ENCODE peak calls at places on chromosomes 12 and 14, in ten cellular contexts. J is Peyer's patch; F is neural progenitor cell; H is testis; U is naive thymus-derived CD4-positive, alpha-beta T cell; K is left ventricle myocardium inferior; Z is right cardiac atrium; C is lower lobe of right lung; Q is cardiac muscle cell; G is fibroblast of the aortic adventitia. R is an unnamed sample.

GRCh38 chr12:126891789-126892188 is 1375.2 kb upstream of the TMEM132C start:
- DNase-seq in H (no peak), K (no peak), U (no peak), Z (no peak), Q (no peak), C (no peak), G (no peak), J (no peak), F (no peak), R (no peak)

GRCh38 chr12:106296179-106296877 is 6.2 kb upstream of the TCP11L2 start:
- DNase-seq in Q (peak; percentile 29), Z (no peak), J (no peak), U (no peak), F (no peak), K (no peak), C (no peak), G (peak; percentile 78), H (no peak), R (no peak)

GRCh38 chr12:1670815-1671268 is 20.0 kb upstream of the ADIPOR2 start:
- DNase-seq in C (no peak), H (no peak), Q (no peak), Z (no peak), F (no peak), K (no peak), J (peak; percentile 56), U (no peak), G (no peak), R (no peak)

GRCh38 chr14:83342590-83342989 is 1808.9 kb upstream of the SEL1L start:
- DNase-seq in Q (peak; percentile 1), J (no peak), Z (peak; percentile 70), H (peak; percentile 57), F (no peak), K (peak; percentile 15), U (no peak), G (peak; percentile 32), C (no peak), R (no peak)

GRCh38 chr12:52316290-52316689 is 4.9 kb downstream of the KRT83 start:
- DNase-seq in K (no peak), Z (no peak), U (no peak), F (no peak), Q (no peak), J (no peak), G (no peak), C (no peak), H (no peak), R (no peak)

GRCh38 chr12:12685305-12685704 is 10.7 kb downstream of the GPR19 start:
- DNase-seq in F (peak; percentile 95), G (no peak), K (no peak), J (no peak), U (no peak), H (no peak), C (no peak), Z (no peak), Q (no peak), R (no peak)

GRCh38 chr12:127964717-127965116 is 302.3 kb upstream of the TMEM132C start:
- DNase-seq in C (no peak), J (no peak), F (no peak), H (no peak), Z (no peak), Q (no peak), U (no peak), K (no peak), G (peak; percentile 44), R (no peak)

GRCh38 chr12:5022465-5023061 is 21.1 kb upstream of the KCNA5 start:
- DNase-seq in Z (peak; percentile 41), H (peak; percentile 30), F (peak; percentile 79), Q (peak; percentile 55), J (peak; percentile 59), G (peak; percentile 43), C (no peak), K (no peak), U (peak; percentile 28), R (no peak)

DNA sequence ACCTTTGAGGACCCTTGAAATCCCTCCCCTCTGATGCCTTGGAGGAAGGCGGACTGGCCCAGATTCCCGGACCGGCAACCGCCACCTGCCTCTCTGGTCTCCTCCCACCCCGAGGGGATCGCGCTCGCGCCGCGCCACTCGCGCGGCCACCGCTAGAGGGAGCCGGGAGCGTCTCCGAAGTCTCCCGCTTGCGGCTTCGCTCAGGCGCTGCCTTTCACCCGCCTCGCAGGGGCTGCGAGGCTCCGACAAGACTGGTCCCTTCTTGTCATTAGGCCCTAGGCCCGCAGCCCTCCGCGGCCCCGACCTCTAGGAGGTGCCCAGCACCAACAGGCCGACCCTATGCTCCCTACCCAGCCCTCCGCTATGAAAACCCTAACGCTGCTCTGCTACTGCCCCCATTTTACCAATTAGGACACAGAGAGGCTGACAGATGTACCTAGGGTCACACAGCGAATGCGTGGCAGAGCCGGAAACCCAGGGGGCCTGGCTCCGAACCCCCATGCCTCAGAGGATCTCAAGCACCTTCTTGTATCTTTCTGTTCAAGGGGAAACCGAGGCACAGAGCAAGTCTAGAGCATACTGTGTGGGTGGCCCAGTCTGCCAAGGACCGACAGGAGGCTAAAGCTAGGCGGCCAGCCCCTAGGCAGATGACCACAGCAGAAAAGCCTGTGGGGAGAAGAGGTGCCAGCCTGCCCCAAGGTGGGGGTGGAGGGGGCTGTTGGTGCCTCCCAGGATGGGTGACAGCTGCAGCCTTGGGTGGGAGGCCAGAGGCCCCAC is 21.4 kb upstream of the VSX2 start:
- DNase-seq in C (peak; percentile 82), Q (peak; percentile 68), H (peak; percentile 76), K (peak; percentile 63), J (peak; percentile 78), F (peak; percentile 91), Z (peak; percentile 73), G (peak; percentile 57), U (peak; percentile 68), R (peak; percentile 48)
- H3K4me3 ChIP-seq in C (peak overlapping the region; percentile 38), Q (no peak overlapping the region), H (no peak overlapping the region), K (peak overlapping the region; percentile 46), J (peak overlapping the region; percentile 34), F (no peak overlapping the region), Z (no peak overlapping the region), G (peak overlapping the region; percentile 36), U (peak overlapping the region; percentile 36), R (peak overlapping the region; percentile 47)

DNA sequence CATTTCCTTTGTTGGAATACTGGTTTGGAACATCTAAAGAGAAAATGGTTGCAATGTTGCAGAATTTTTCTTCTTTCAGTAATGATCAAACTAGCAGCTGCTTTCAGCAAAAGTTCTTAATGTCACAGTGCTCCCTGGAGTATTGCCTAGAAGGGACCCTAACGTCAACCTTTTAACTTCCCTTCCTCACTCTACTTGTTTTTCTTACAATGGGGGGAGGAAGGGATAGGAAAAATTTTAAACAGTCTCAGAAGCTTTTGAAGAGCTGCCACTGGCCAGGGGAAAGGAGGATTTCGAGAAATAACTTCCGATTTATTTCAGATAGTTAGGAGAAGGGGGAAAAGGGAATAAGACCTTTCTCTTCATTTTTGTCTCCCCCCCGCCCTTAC is 521.7 kb downstream of the MED13L start:
- DNase-seq in U (no peak), H (no peak), Z (no peak), Q (no peak), C (no peak), J (no peak), G (no peak), K (no peak), F (no peak), R (no peak)
- H3K4me3 ChIP-seq in U (no peak overlapping the region), H (no peak overlapping the region), Z (no peak overlapping the region), Q (no peak overlapping the region), C (no peak overlapping the region), J (no peak overlapping the region), G (no peak overlapping the region), K (no peak overlapping the region), F (no peak overlapping the region), R (no peak overlapping the region)

GRCh38 chr12:27560126-27560525 is 36.1 kb downstream of the PPFIBP1 start:
- DNase-seq in G (no peak), C (no peak), U (no peak), F (no peak), J (no peak), Z (no peak), Q (no peak), H (no peak), K (no peak), R (no peak)

GRCh38 chr12:27564612-27565213 is 40.7 kb downstream of the PPFIBP1 start:
- DNase-seq in F (peak; percentile 35), J (no peak), H (no peak), U (no peak), C (no peak), Z (no peak), G (no peak), K (no peak), Q (no peak), R (no peak)

GRCh38 chr12:27566626-27567025 is 42.6 kb downstream of the PPFIBP1 start:
- DNase-seq in C (no peak), Q (no peak), H (no peak), U (no peak), K (no peak), F (no peak), J (no peak), G (no peak), Z (no peak), R (no peak)

GRCh38 chr12:27566159-27566558 is 42.2 kb downstream of the PPFIBP1 start:
- DNase-seq in G (no peak), Z (no peak), C (no peak), J (no peak), U (no peak), Q (no peak), K (no peak), F (no peak), H (no peak), R (no peak)

DNA sequence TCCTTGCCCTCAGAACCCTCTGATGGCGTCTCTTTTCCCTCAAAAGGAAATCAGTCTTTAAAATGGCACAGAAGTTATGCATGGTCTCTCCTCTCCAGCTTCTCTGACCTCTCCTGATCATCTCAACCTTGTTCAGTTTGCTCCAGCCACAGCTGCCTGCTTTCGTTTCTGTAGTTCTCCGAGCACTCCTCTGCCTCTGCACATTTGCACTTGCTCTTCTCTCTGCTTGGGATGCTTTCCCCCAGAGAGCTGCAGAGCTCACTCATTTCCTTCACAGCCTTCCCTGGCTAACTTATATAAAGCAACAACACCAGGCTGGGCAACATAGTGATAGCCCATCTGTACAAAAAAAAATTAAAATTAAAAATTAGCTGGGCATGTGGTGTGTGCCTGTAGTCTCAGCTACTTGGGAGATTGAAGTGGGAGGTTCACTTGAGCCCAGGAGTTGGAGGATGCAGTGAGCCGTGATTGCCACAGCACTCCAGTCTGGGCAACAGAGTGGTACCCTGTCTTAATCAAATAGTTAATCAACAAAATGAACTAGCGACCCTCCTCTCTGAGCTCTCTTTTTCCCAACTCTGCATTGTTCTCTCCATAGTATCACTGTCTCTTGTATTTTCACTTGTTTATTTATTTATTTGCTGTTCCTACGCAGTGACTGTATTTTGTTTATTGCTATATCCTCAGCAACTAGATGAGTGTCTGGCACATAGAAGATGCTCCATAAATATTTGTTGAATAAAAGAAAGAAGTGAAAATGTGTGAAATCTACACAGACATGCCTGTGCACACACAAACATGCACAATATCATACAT is 37.7 kb downstream of the PPFIBP1 start:
- DNase-seq in Z (no peak), K (no peak), F (no peak), H (no peak), J (no peak), U (no peak), C (no peak), G (no peak), Q (no peak), R (no peak)
- H3K4me3 ChIP-seq in Z (no peak overlapping the region), K (peak overlapping the region; percentile 19), F (no peak overlapping the region), H (no peak overlapping the region), J (no peak overlapping the region), U (no peak overlapping the region), C (no peak overlapping the region), G (no peak overlapping the region), Q (no peak overlapping the region), R (no peak overlapping the region)

GRCh38 chr14:102277874-102278630 is 26.9 kb downstream of the MOK start:
- DNase-seq in G (peak; percentile 48), F (no peak), K (no peak), J (no peak), C (no peak), U (no peak), Z (no peak), Q (no peak), H (no peak), R (no peak)

GRCh38 chr14:102278631-102278935 is 26.4 kb downstream of the MOK start:
- DNase-seq in Z (no peak), H (no peak), Q (no peak), J (no peak), F (no peak), G (no peak), U (no peak), K (no peak), C (no peak), R (no peak)

GRCh38 chr14:102279688-102280348 is 25.1 kb downstream of the MOK start:
- DNase-seq in G (peak; percentile 99), Q (peak; percentile 97), F (peak; percentile 2), C (no peak), H (no peak), Z (no peak), U (no peak), J (no peak), K (no peak), R (no peak)

GRCh38 chr14:102279282-102279681 is 25.7 kb downstream of the MOK start:
- DNase-seq in Z (no peak), K (no peak), J (no peak), G (no peak), Q (no peak), C (no peak), H (no peak), U (no peak), F (no peak), R (no peak)

GRCh38 chr14:102280376-102280962 is 24.5 kb downstream of the MOK start:
- DNase-seq in C (no peak), F (no peak), Z (no peak), U (no peak), J (no peak), Q (peak; percentile 97), K (no peak), G (peak; percentile 97), H (no peak), R (no peak)
- H3K4me3 ChIP-seq in C (no peak overlapping the region), F (no peak overlapping the region), Z (no peak overlapping the region), U (no peak overlapping the region), J (no peak overlapping the region), Q (no peak overlapping the region), K (no peak overlapping the region), G (no peak overlapping the region), H (no peak overlapping the region), R (no peak overlapping the region)

R was measured in CD8-positive, alpha-beta memory T cell.